ENCODE peak calls at places on chromosomes 3 and 15, in nine cellular contexts. S is left ventricle myocardium inferior, J is psoas muscle, L is lung, M is heart left ventricle, U is Peyer's patch, Z is IMR-90, K is prostate gland, A is keratinocyte. T is an unnamed sample.

GRCh38 chr3:172201990-172202318 is 162.6 kb downstream of the FNDC3B start:
- DNase-seq in J (no peak), M (no peak), K (no peak), L (no peak), U (no peak), A (no peak), Z (peak; percentile 96), S (no peak), T (no peak)

GRCh38 chr3:18424213-18424861 is 802 bp downstream of the SATB1 start:
- DNase-seq in K (peak; percentile 8), U (no peak), A (no peak), L (no peak), Z (no peak), S (peak; percentile 24), J (peak; percentile 61), M (no peak), T (peak; percentile 11)

GRCh38 chr3:44989141-44989540 is 13.1 kb downstream of the EXOSC7 start:
- DNase-seq in M (no peak), U (no peak), L (no peak), A (no peak), J (no peak), K (no peak), S (no peak), Z (no peak), T (no peak)

GRCh38 chr3:27532931-27533607 is 48.9 kb upstream of the SLC4A7 start:
- DNase-seq in K (no peak), A (no peak), L (no peak), J (no peak), Z (peak; percentile 45), U (no peak), S (no peak), M (no peak), T (peak; percentile 14)

GRCh38 chr3:71201939-71202338 is 381.6 kb downstream of the FOXP1 start:
- DNase-seq in K (peak; percentile 66), U (no peak), J (peak; percentile 67), Z (peak; percentile 78), M (no peak), A (no peak), L (peak; percentile 58), S (peak; percentile 62), T (peak; percentile 90)

GRCh38 chr15:43249699-43250203 is 17.0 kb downstream of the TGM5 start:
- DNase-seq in L (no peak), U (no peak), M (no peak), Z (peak; percentile 76), S (no peak), K (no peak), J (no peak), A (no peak), T (no peak)

GRCh38 chr3:127822836-127823589 is 698 bp upstream of the MGLL start:
- DNase-seq in A (no peak), L (peak; percentile 49), M (peak; percentile 87), S (peak; percentile 73), K (no peak), J (peak; percentile 88), U (peak; percentile 86), Z (peak; percentile 33), T (peak; percentile 17)

GRCh38 chr15:29034593-29035364 is 149.0 kb downstream of the APBA2 start:
- DNase-seq in A (no peak), U (no peak), K (no peak), Z (no peak), M (no peak), J (no peak), L (no peak), S (no peak), T (no peak)

GRCh38 chr3:55362206-55362960 is 124.7 kb downstream of the WNT5A start:
- DNase-seq in K (no peak), S (no peak), A (no peak), L (no peak), J (no peak), Z (peak; percentile 47), M (no peak), U (no peak), T (no peak)

DNA sequence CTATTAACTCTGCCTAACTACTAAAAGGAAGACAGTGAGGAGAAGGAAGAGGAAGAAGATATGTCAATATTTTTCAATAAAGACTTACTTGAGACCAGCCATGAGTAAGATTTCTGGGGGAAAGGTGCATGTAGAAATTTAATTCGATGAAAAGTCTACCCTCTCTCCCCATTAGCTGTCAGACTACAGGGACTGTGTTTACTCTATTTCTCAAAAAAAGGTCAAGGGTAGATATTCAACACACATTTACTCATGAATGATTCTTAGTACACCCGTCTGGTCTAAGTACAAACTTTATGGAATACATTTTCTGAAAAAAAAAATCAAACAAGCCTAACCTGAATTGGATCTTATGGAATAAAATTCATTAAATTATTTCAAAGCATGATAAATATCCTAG is 6.8 kb downstream of the TSPAN3 start:
- DNase-seq in Z (no peak), K (no peak), M (no peak), A (no peak), L (no peak), J (no peak), S (no peak), U (no peak), T (no peak)
- H3K4me1 ChIP-seq in Z (peaks cover 15% of the 10 kb centered on the region), K (no peaks in the 10 kb centered on the region), M (peaks cover 42% of the 10 kb centered on the region), A (peaks cover 35% of the 10 kb centered on the region), L (peaks cover 5% of the 10 kb centered on the region), J (peaks cover 81% of the 10 kb centered on the region), S (peaks cover 64% of the 10 kb centered on the region), U (peaks cover 38% of the 10 kb centered on the region), T (peaks cover 62% of the 10 kb centered on the region)

GRCh38 chr15:74451322-74451721 is 9.6 kb downstream of the UBL7 start:
- DNase-seq in M (no peak), K (no peak), S (no peak), L (no peak), J (no peak), U (no peak), Z (no peak), A (no peak), T (no peak)

GRCh38 chr15:74458473-74458872 is 2.5 kb downstream of the UBL7 start:
- DNase-seq in A (no peak), Z (no peak), J (no peak), L (no peak), U (no peak), K (no peak), S (no peak), M (no peak), T (no peak)

GRCh38 chr15:74453925-74454763 is 6.8 kb downstream of the UBL7 start:
- DNase-seq in J (no peak), A (no peak), M (no peak), L (no peak), S (no peak), U (no peak), Z (peak; percentile 55), K (no peak), T (no peak)

GRCh38 chr15:74451861-74452835 is 8.8 kb downstream of the UBL7 start:
- DNase-seq in S (no peak), J (no peak), A (no peak), Z (no peak), K (no peak), M (no peak), L (no peak), U (no peak), T (no peak)

GRCh38 chr15:74454764-74455500 is 6.0 kb downstream of the UBL7 start:
- DNase-seq in J (no peak), L (no peak), U (no peak), K (no peak), S (no peak), Z (no peak), M (no peak), A (no peak), T (no peak)
- TF ChIP-seq CTCF in J (no peak), L (no peak), U (no peak), K (no peak), S (no peak), Z (no peak), M (no peak), A (no peak), T (no peak)

GRCh38 chr3:66453525-66454463 is 47.0 kb downstream of the LRIG1 start:
- DNase-seq in A (no peak), K (no peak), L (no peak), J (no peak), S (no peak), U (no peak), M (no peak), Z (no peak), T (no peak)
- H3K4me1 ChIP-seq in A (peaks cover 29% of the 10 kb centered on the region), K (peaks cover 21% of the 10 kb centered on the region), L (peaks cover 15% of the 10 kb centered on the region), J (peaks cover 88% of the 10 kb centered on the region), S (peaks cover 100% of the 10 kb centered on the region), U (no peaks in the 10 kb centered on the region), M (peaks cover 74% of the 10 kb centered on the region), Z (peaks cover 12% of the 10 kb centered on the region), T (peaks cover 53% of the 10 kb centered on the region)

GRCh38 chr3:119870512-119870911 is 88.6 kb downstream of the NR1I2 start:
- DNase-seq in M (no peak), A (no peak), Z (no peak), U (no peak), L (no peak), S (no peak), J (no peak), K (no peak), T (no peak)
- TF ChIP-seq CTCF in M (no peak), A (no peak), Z (no peak), U (no peak), L (no peak), S (no peak), J (no peak), K (no peak), T (no peak)

GRCh38 chr3:174697310-174697709 is 161.8 kb upstream of the NAALADL2 start:
- DNase-seq in K (no peak), J (no peak), U (no peak), L (no peak), S (no peak), M (no peak), Z (no peak), A (no peak), T (no peak)
- H3K4me1 ChIP-seq in K (no peaks in the 10 kb centered on the region), J (no peaks in the 10 kb centered on the region), U (no peaks in the 10 kb centered on the region), L (no peaks in the 10 kb centered on the region), S (no peaks in the 10 kb centered on the region), M (no peaks in the 10 kb centered on the region), Z (no peaks in the 10 kb centered on the region), A (no peaks in the 10 kb centered on the region), T (no peaks in the 10 kb centered on the region)

DNA sequence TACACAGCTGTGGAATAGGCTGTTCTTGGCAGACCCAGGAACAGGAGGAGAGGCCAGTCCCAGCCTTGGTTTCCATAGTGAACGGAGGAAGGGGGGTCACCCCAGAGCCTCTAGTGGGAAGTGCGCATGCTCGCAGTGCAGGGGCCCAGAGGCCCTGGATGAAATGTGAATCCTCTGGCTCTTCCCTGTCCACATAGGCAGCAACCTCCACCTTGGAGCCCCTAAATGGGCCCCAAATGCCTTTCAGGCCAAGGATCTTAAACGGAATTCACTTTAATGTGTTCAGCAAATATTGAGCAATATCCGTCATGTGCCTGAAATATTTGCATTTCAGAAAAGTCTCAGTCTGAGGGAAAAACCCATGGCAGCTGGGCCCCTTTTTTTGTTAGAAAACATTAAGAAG is 3.3 kb upstream of the NDN start:
- DNase-seq in A (no peak), L (peak; percentile 51), J (peak; percentile 81), U (no peak), K (peak; percentile 61), S (peak; percentile 50), Z (peak; percentile 61), M (peak; percentile 69), T (peak; percentile 73)
- TF ChIP-seq CTCF in A (no peak), L (no peak), J (no peak), U (no peak), K (no peak), S (no peak), Z (no peak), M (no peak), T (no peak)

DNA sequence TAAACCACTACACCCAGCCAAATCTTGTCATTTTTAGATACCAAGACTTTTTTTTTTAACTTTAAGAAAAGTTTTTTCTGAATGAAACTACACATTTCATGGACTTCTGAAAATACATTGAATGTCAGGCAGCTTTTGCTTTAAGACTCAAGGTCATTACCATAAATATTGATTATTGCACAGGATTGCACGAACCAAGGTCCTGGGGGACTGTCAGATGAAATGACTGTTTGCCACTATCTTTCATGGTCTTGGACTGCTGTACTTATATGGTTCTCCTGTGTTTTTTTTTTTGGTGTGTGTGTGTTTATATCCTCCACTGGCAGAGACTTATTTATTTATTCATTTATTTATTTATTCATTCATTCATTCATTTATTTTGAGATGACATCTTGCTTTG is 6.9 kb upstream of the MYO1E start:
- DNase-seq in M (no peak), K (no peak), L (no peak), J (no peak), S (no peak), U (no peak), A (no peak), Z (no peak), T (no peak)
- H3K4me1 ChIP-seq in M (no peaks in the 10 kb centered on the region), K (no peaks in the 10 kb centered on the region), L (no peaks in the 10 kb centered on the region), J (no peaks in the 10 kb centered on the region), S (no peaks in the 10 kb centered on the region), U (no peaks in the 10 kb centered on the region), A (no peaks in the 10 kb centered on the region), Z (peaks cover 4% of the 10 kb centered on the region), T (no peaks in the 10 kb centered on the region)